ENCODE peak calls at places on chromosomes 2 and 18, in nine cellular contexts. Q is AG04449, H is BJ, M is neural progenitor cell, U is psoas muscle, Y is aorta, B is small intestine, L is HepG2, O is suprapubic skin. R is an unnamed sample.

GRCh38 chr2:131039908-131040660 is 53.2 kb downstream of the FAM168B start:
- DNase-seq in Q (no peak), H (no peak), M (no peak), U (no peak), Y (no peak), B (no peak), L (no peak), O (peak), R (no peak)

GRCh38 chr2:223044092-223044836 is 7.7 kb upstream of the KCNE4 start:
- DNase-seq in Q (no peak), H (no peak), M (no peak), U (no peak), Y (no peak), B (no peak), L (no peak), O (no peak), R (no peak)

GRCh38 chr2:7203056-7203467 is 285.9 kb downstream of the RNF144A start:
- DNase-seq in Q (peak), H (no peak), M (peak), U (no peak), Y (peak), B (peak), L (peak), O (no peak), R (peak)

GRCh38 chr2:77391119-77391518 is 131.1 kb downstream of the LRRTM4 start:
- DNase-seq in Q (no peak), H (no peak), M (no peak), U (no peak), Y (no peak), B (no peak), L (no peak), O (no peak), R (no peak)

GRCh38 chr2:105186967-105187498 is 54.5 kb upstream of the GPR45 start:
- DNase-seq in Q (no peak), H (no peak), M (no peak), U (no peak), Y (no peak), B (no peak), L (no peak), O (no peak), R (no peak)

GRCh38 chr2:188869560-188869959 is 104.6 kb upstream of the COL3A1 start:
- DNase-seq in Q (no peak), H (no peak), M (no peak), U (no peak), Y (peak), B (no peak), L (no peak), O (no peak), R (no peak)

GRCh38 chr2:107633580-107634147 is 193.0 kb upstream of the RGPD4 start:
- DNase-seq in Q (peak), H (peak), M (no peak), U (no peak), Y (no peak), B (no peak), L (no peak), O (no peak), R (peak)

GRCh38 chr2:23452853-23453420 is 68.0 kb downstream of the KLHL29 start:
- DNase-seq in Q (no peak), H (no peak), M (no peak), U (no peak), Y (no peak), B (no peak), L (no peak), O (no peak), R (no peak)

GRCh38 chr2:128069769-128070168 is 21.2 kb upstream of the UGGT1 start:
- DNase-seq in Q (no peak), H (no peak), M (no peak), U (no peak), Y (no peak), B (peak), L (no peak), O (no peak), R (no peak)

GRCh38 chr2:28320371-28320770 is 72.3 kb upstream of the FOSL2 start:
- DNase-seq in Q (no peak), H (no peak), M (no peak), U (peak), Y (no peak), B (no peak), L (no peak), O (no peak), R (no peak)

GRCh38 chr2:119758881-119759450 is 756 bp upstream of the PTPN4 start:
- DNase-seq in Q (no peak), H (no peak), M (peak), U (no peak), Y (no peak), B (no peak), L (no peak), O (no peak), R (no peak)

GRCh38 chr2:138486347-138487198 is 15.0 kb upstream of the SPOPL start:
- DNase-seq in Q (no peak), H (no peak), M (no peak), U (no peak), Y (no peak), B (no peak), L (no peak), O (no peak), R (no peak)

GRCh38 chr18:46756559-46757201 is at the start of gene ST8SIA5:
- DNase-seq in Q (no peak), H (no peak), M (peak), U (peak), Y (no peak), B (no peak), L (no peak), O (peak), R (no peak)

GRCh38 chr2:239948100-239948881 is 76.9 kb downstream of the NDUFA10 start:
- DNase-seq in Q (no peak), H (no peak), M (no peak), U (peak), Y (peak), B (no peak), L (no peak), O (peak), R (no peak)

GRCh38 chr2:238914648-238915015 is 66.7 kb downstream of the TWIST2 start:
- DNase-seq in Q (no peak), H (no peak), M (no peak), U (no peak), Y (no peak), B (no peak), L (no peak), O (no peak), R (no peak)

GRCh38 chr18:39946623-39947061 is 2008.4 kb upstream of the PIK3C3 start:
- DNase-seq in Q (peak), H (peak), M (no peak), U (no peak), Y (no peak), B (no peak), L (no peak), O (no peak), R (peak)

GRCh38 chr2:240930096-240930630 is 24.0 kb downstream of the CROCC2 start:
- DNase-seq in Q (no peak), H (no peak), M (no peak), U (peak), Y (no peak), B (no peak), L (no peak), O (peak), R (no peak)

GRCh38 chr18:74234326-74235171 is 57.2 kb downstream of the CYB5A start:
- DNase-seq in Q (no peak), H (no peak), M (no peak), U (no peak), Y (no peak), B (peak), L (peak), O (no peak), R (no peak)

GRCh38 chr18:75472391-75472790 is 44.9 kb upstream of the SMIM21 start:
- DNase-seq in Q (no peak), H (no peak), M (no peak), U (no peak), Y (no peak), B (no peak), L (no peak), O (no peak), R (no peak)

GRCh38 chr2:234240917-234241316 is 190.4 kb downstream of the SPP2 start:
- DNase-seq in Q (no peak), H (no peak), M (no peak), U (no peak), Y (no peak), B (no peak), L (no peak), O (no peak), R (peak)

GRCh38 chr2:191927319-191927867 is 80.5 kb upstream of the CAVIN2 start:
- DNase-seq in Q (no peak), H (no peak), M (peak), U (no peak), Y (peak), B (peak), L (no peak), O (no peak), R (no peak)

GRCh38 chr2:61727746-61728145 is 126.1 kb downstream of the FAM161A start:
- DNase-seq in Q (no peak), H (no peak), M (no peak), U (no peak), Y (no peak), B (no peak), L (no peak), O (no peak), R (no peak)

GRCh38 chr2:200509227-200509607 is 651 bp downstream of the KCTD18 start:
- DNase-seq in Q (no peak), H (no peak), M (peak), U (no peak), Y (no peak), B (peak), L (no peak), O (no peak), R (no peak)

GRCh38 chr2:23626701-23627181 is 241.8 kb downstream of the KLHL29 start:
- DNase-seq in Q (no peak), H (no peak), M (no peak), U (peak), Y (no peak), B (no peak), L (no peak), O (no peak), R (no peak)

GRCh38 chr2:8609357-8609804 is 72.5 kb upstream of the ID2 start:
- DNase-seq in Q (no peak), H (no peak), M (peak), U (no peak), Y (no peak), B (peak), L (peak), O (peak), R (no peak)

GRCh38 chr2:230723363-230723762 is 10.7 kb downstream of the CAB39 start:
- DNase-seq in Q (no peak), H (no peak), M (no peak), U (no peak), Y (no peak), B (no peak), L (no peak), O (no peak), R (no peak)

GRCh38 chr2:174614261-174614660 is 16.7 kb upstream of the WIPF1 start:
- DNase-seq in Q (peak), H (peak), M (no peak), U (no peak), Y (no peak), B (no peak), L (no peak), O (no peak), R (no peak)

GRCh38 chr18:76426738-76427305 is 68.2 kb downstream of the ZNF516 start:
- DNase-seq in Q (no peak), H (no peak), M (peak), U (peak), Y (no peak), B (no peak), L (peak), O (no peak), R (no peak)

GRCh38 chr2:46847185-46847710 is 68.4 kb downstream of the MCFD2 start:
- DNase-seq in Q (peak), H (peak), M (no peak), U (peak), Y (peak), B (peak), L (peak), O (peak), R (peak)

GRCh38 chr2:33426666-33427231 is 49.7 kb upstream of the RASGRP3 start:
- DNase-seq in Q (no peak), H (no peak), M (no peak), U (no peak), Y (no peak), B (peak), L (peak), O (no peak), R (peak)

GRCh38 chr2:231583982-231584381 is 8.7 kb upstream of the TEX44 start:
- DNase-seq in Q (no peak), H (no peak), M (peak), U (no peak), Y (no peak), B (no peak), L (no peak), O (no peak), R (no peak)

GRCh38 chr2:208488668-208489564 is 82.3 kb downstream of the PTH2R start:
- DNase-seq in Q (no peak), H (no peak), M (no peak), U (no peak), Y (no peak), B (peak), L (no peak), O (no peak), R (no peak)

GRCh38 chr2:208490492-208490891 is 83.9 kb downstream of the PTH2R start:
- DNase-seq in Q (no peak), H (no peak), M (no peak), U (no peak), Y (no peak), B (no peak), L (no peak), O (no peak), R (no peak)

GRCh38 chr2:208493186-208493585 is 86.6 kb downstream of the PTH2R start:
- DNase-seq in Q (no peak), H (no peak), M (no peak), U (no peak), Y (no peak), B (no peak), L (no peak), O (no peak), R (no peak)

GRCh38 chr2:208491648-208492047 is 85.1 kb downstream of the PTH2R start:
- DNase-seq in Q (no peak), H (no peak), M (no peak), U (no peak), Y (no peak), B (no peak), L (no peak), O (no peak), R (no peak)

GRCh38 chr2:208489687-208490086 is 83.1 kb downstream of the PTH2R start:
- DNase-seq in Q (no peak), H (no peak), M (no peak), U (no peak), Y (no peak), B (peak), L (no peak), O (no peak), R (no peak)
- H3K4me3 ChIP-seq in Q (no peak), H (no peak), M (no peak), U (no peak), Y (no peak), B (no peak), L (no peak), O (no peak), R (no peak)

GRCh38 chr2:38037757-38038615 is 38.0 kb downstream of the CYP1B1 start:
- DNase-seq in Q (no peak), H (peak), M (peak), U (peak), Y (peak), B (no peak), L (no peak), O (no peak), R (no peak)

GRCh38 chr2:38039511-38039910 is 36.4 kb downstream of the CYP1B1 start:
- DNase-seq in Q (no peak), H (no peak), M (no peak), U (no peak), Y (no peak), B (no peak), L (no peak), O (no peak), R (no peak)

GRCh38 chr2:38037325-38037724 is 38.6 kb downstream of the CYP1B1 start:
- DNase-seq in Q (no peak), H (no peak), M (no peak), U (no peak), Y (no peak), B (no peak), L (no peak), O (no peak), R (no peak)

GRCh38 chr2:38039111-38039510 is 36.8 kb downstream of the CYP1B1 start:
- DNase-seq in Q (no peak), H (no peak), M (no peak), U (no peak), Y (no peak), B (no peak), L (no peak), O (no peak), R (no peak)

GRCh38 chr2:38038682-38039081 is 37.3 kb downstream of the CYP1B1 start:
- DNase-seq in Q (no peak), H (no peak), M (no peak), U (no peak), Y (no peak), B (no peak), L (no peak), O (no peak), R (no peak)
- H3K4me3 ChIP-seq in Q (no peak), H (no peak), M (peak), U (peak), Y (no peak), B (no peak), L (no peak), O (peak), R (no peak)

GRCh38 chr2:144514731-144515424 is 5.0 kb downstream of the ZEB2 start:
- DNase-seq in Q (no peak), H (no peak), M (no peak), U (peak), Y (no peak), B (no peak), L (no peak), O (no peak), R (no peak)

GRCh38 chr2:144516417-144516980 is 3.4 kb downstream of the ZEB2 start:
- DNase-seq in Q (no peak), H (no peak), M (peak), U (peak), Y (peak), B (no peak), L (no peak), O (no peak), R (no peak)

GRCh38 chr2:144515694-144516416 is 4.1 kb downstream of the ZEB2 start:
- DNase-seq in Q (no peak), H (no peak), M (peak), U (peak), Y (peak), B (no peak), L (no peak), O (no peak), R (no peak)

GRCh38 chr2:144513388-144514100 is 6.4 kb downstream of the ZEB2 start:
- DNase-seq in Q (peak), H (no peak), M (peak), U (peak), Y (no peak), B (no peak), L (no peak), O (no peak), R (no peak)

DNA sequence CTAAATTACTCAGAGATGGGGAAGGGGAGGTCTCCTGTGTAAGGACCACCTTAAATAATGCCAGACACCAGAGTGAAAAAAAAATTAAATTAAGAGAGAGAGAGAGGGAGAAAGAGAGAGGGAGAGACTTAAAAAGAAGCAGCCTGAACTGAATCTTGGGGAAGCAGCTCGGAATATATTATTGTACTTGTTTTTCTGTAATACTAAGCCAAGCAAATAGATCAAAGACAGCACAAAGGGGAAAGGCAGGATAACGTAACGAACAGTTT is 4.6 kb downstream of the ZEB2 start:
- DNase-seq in Q (no peak), H (no peak), M (no peak), U (no peak), Y (no peak), B (no peak), L (no peak), O (no peak), R (no peak)
- H3K4me3 ChIP-seq in Q (peak), H (peak), M (peak), U (peak), Y (peak), B (peak), L (no peak), O (peak), R (peak)

GRCh38 chr2:215269397-215270117 is 42.3 kb upstream of the ATIC start:
- DNase-seq in Q (peak), H (peak), M (peak), U (peak), Y (peak), B (peak), L (peak), O (no peak), R (peak)
- H3K4me3 ChIP-seq in Q (no peak), H (no peak), M (no peak), U (peak), Y (peak), B (no peak), L (no peak), O (peak), R (no peak)

R was measured in AG04450.